ENCODE peak calls at places on chromosomes 2 and 18, in six cellular contexts. O, L, R, V, N and U are unnamed samples.

GRCh38 chr2:145652992-145653545 is 1133.2 kb upstream of the ZEB2 start:
- DNase-seq in O (no peak), L (no peak), R (no peak), V (no peak), N (no peak), U (no peak)

GRCh38 chr2:237164474-237165047 is 78.9 kb downstream of the COPS8 start:
- DNase-seq in O (no peak), L (no peak), R (no peak), V (no peak), N (no peak), U (no peak)

GRCh38 chr2:240579771-240580614 is 6.5 kb upstream of the CAPN10 start:
- DNase-seq in O (peak; percentile 87), L (no peak), R (peak; percentile 78), V (peak; percentile 87), N (peak; percentile 66), U (no peak)

GRCh38 chr2:187506416-187506815 is 47.8 kb downstream of the TFPI start:
- DNase-seq in O (no peak), L (no peak), R (no peak), V (no peak), N (no peak), U (no peak)

GRCh38 chr2:217734999-217735398 is 267.8 kb downstream of the TNS1 start:
- DNase-seq in O (no peak), L (no peak), R (no peak), V (no peak), N (no peak), U (no peak)

GRCh38 chr18:46213295-46213694 is 109.1 kb downstream of the HAUS1 start:
- DNase-seq in O (no peak), L (peak; percentile 40), R (no peak), V (no peak), N (no peak), U (no peak)

GRCh38 chr2:151999058-151999457 is 99.8 kb downstream of the CACNB4 start:
- DNase-seq in O (peak; percentile 30), L (peak; percentile 65), R (peak; percentile 39), V (no peak), N (peak; percentile 80), U (peak; percentile 33)

GRCh38 chr2:6960659-6961058 is 43.4 kb downstream of the RNF144A start:
- DNase-seq in O (no peak), L (no peak), R (no peak), V (no peak), N (no peak), U (no peak)

GRCh38 chr2:230794472-230794871 is 70.3 kb upstream of the ITM2C start:
- DNase-seq in O (no peak), L (no peak), R (peak; percentile 35), V (no peak), N (no peak), U (no peak)

GRCh38 chr2:7180641-7181370 is 263.6 kb downstream of the RNF144A start:
- DNase-seq in O (no peak), L (peak; percentile 47), R (no peak), V (no peak), N (no peak), U (no peak)

GRCh38 chr18:56789004-56789888 is 138.1 kb downstream of the WDR7 start:
- DNase-seq in O (peak; percentile 1), L (peak; percentile 1), R (no peak), V (no peak), N (peak; percentile 48), U (no peak)

GRCh38 chr2:29597048-29597447 is 324.3 kb downstream of the ALK start:
- DNase-seq in O (no peak), L (no peak), R (no peak), V (no peak), N (no peak), U (no peak)

GRCh38 chr2:193556766-193557470 is 1362.2 kb upstream of the TMEFF2 start:
- DNase-seq in O (no peak), L (no peak), R (no peak), V (no peak), N (peak; percentile 4), U (no peak)

GRCh38 chr2:13193075-13193474 is 476.3 kb downstream of the TRIB2 start:
- DNase-seq in O (no peak), L (no peak), R (no peak), V (no peak), N (no peak), U (no peak)

GRCh38 chr2:27884546-27884945 is 5.6 kb downstream of the RBKS start:
- DNase-seq in O (no peak), L (no peak), R (no peak), V (no peak), N (no peak), U (no peak)

GRCh38 chr2:155485141-155485842 is 786.8 kb downstream of the KCNJ3 start:
- DNase-seq in O (no peak), L (no peak), R (no peak), V (no peak), N (no peak), U (no peak)

GRCh38 chr2:32627441-32627900 is 379 bp upstream of the TTC27 start:
- DNase-seq in O (no peak), L (peak; percentile 14), R (peak; percentile 25), V (no peak), N (no peak), U (no peak)

GRCh38 chr18:9417081-9417841 is 58.1 kb upstream of the RALBP1 start:
- DNase-seq in O (no peak), L (no peak), R (no peak), V (no peak), N (no peak), U (no peak)

GRCh38 chr2:73406996-73407395 is 21.4 kb downstream of the ALMS1 start:
- DNase-seq in O (no peak), L (no peak), R (no peak), V (no peak), N (no peak), U (no peak)

GRCh38 chr2:236748801-236749200 is 179.2 kb downstream of the ACKR3 start:
- DNase-seq in O (no peak), L (no peak), R (no peak), V (no peak), N (no peak), U (no peak)

GRCh38 chr2:14587119-14587518 is 45.4 kb upstream of the LRATD1 start:
- DNase-seq in O (peak; percentile 18), L (no peak), R (no peak), V (no peak), N (no peak), U (no peak)

GRCh38 chr2:241629762-241630435 is 7.1 kb downstream of the THAP4 start:
- DNase-seq in O (no peak), L (no peak), R (no peak), V (no peak), N (peak; percentile 41), U (no peak)

GRCh38 chr18:50401888-50402287 is 27.0 kb downstream of the SKA1 start:
- DNase-seq in O (no peak), L (peak; percentile 3), R (no peak), V (peak; percentile 80), N (peak; percentile 88), U (no peak)

DNA sequence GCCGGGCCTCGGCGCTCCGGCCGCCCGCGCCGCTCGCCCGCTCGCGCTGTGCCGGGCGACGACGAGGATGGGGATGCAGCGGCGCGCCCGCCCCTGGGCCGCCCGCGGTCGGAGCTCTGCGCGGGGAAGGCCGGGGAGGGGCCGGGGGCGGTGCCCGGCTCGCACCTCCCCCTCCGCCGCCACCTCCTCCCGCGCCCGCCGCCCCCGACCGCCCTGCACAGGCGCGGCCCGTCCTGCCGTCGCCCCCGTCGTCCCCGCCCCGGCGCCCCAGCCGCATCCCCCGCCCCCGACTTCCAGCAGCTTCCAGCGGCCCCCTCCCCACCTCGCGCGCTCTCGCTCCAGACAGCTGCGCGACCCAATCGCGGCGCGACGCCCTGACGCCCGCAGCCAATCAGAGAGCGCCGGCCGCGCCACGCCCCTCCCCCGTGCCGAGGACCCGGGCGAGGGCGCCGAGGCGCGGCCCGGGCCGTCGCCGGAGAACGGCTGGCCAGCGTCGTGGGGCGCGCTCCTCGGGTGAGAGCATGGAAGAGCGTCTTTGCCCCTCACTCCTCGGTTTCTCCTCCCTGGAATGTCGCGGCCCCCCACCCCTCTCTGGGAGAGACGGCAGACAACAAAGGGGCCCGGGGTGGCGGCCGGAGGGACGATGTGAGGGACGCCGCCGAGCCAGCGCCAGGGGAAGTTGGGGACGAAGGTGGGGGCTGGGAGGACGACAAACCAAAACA is at the start of gene MBOAT2:
- DNase-seq in O (peak; percentile 95), L (peak; percentile 96), R (peak; percentile 63), V (peak; percentile 82), N (peak; percentile 95), U (peak; percentile 84)
- TF ChIP-seq POLR2A in O (peak; percentile 95), L (peak; percentile 97), R (peak; percentile 62), V (peak; percentile 30), N (peak; percentile 87), U (no peak)

GRCh38 chr2:159140070-159140774 is 146.3 kb downstream of the WDSUB1 start:
- DNase-seq in O (peak; percentile 38), L (no peak), R (no peak), V (no peak), N (no peak), U (no peak)
- TF ChIP-seq POLR2A in O (no peak), L (no peak), R (no peak), V (no peak), N (no peak), U (no peak)

DNA sequence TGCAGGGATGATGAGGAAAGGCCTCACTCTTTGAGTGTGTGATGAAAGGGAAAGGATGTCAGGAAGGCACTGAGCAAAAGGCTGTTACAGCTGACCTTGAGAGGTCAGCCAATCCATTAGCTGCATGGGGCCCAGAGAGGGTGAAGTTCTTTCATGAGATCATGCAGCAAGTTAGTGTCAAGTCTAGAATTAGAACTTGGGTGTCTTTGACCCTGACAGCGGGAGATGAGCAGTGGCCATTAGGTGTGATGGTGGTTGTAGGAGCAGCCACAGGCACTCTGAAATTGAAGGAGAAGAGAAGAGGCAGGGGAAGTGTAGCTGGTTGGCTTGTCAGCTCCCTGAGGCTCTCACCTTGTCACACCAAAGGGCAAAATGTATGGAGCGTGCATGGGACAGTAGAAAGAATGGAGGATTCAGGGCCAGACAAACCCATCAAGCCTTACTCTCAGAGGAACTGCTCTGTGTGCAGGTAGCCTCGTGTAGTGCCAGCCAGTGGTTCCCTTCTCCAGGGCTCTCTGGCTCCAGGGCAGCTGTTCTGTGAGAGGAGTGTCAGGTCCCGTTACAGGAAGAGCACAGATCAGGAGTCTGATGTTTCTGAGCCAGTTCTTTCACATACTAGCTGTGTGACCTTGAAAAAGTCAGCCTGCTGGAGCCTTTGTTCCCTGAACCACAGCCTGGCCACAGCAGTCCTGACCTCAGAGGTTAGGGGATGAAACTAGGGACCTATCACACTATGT is 35.9 kb downstream of the MAP4K4 start:
- DNase-seq in O (no peak), L (no peak), R (no peak), V (peak; percentile 60), N (no peak), U (no peak)
- TF ChIP-seq POLR2A in O (no peak), L (no peak), R (no peak), V (no peak), N (no peak), U (no peak)

DNA sequence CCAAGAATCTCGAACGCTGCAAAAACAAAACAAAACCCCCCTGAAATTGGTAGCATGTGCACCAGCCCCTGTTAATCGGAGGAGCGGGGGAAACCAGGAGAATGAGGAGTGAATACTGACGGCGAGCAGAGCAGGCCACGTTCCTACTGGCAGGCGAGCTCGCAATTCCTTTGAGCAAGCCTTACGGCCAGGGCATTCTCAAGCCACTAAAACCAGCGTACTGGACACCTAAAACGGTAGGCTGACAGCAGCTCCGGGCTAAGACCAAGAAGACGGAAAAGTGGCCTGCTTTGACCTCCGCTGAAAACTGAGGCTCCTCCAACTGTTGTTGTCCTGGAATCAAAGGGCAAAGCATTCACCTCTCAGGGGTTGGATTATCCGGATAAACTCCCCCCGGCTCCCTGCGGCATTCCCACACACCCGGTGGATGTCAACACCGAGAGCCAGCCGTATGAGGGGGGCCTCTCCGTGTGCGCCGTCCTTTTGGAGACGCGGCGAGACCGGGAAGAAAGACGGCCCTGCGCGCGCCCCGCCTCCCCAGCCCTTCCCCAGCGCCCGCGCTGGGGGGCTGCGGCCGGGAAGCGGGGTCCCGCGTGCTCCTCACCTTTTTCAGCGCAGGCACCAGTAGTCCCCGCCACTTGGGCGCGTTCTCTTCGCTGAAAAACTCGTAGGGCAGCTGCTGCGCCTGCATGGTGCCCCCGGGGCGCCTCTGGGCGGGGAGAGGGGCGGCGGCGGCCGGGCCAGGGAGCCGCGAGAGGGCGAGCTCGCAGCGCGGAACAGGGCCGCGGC is 925 bp downstream of the SOS1 start:
- DNase-seq in O (no peak), L (peak; percentile 62), R (peak; percentile 62), V (peak; percentile 78), N (peak; percentile 73), U (peak; percentile 58)
- TF ChIP-seq POLR2A in O (no peak), L (peak; percentile 16), R (no peak), V (no peak), N (no peak), U (no peak)